ENCODE peak calls at places on chromosome 7, in four cellular contexts. H is SK-N-DZ; L is GM12878; Z is stimulated activated CD8-positive, alpha-beta memory T cell treated with anti-CD3 and anti-CD28 coated beads, Interleukin-2, amount 100 ng/mL, for 1 hour. W is an unnamed sample.

GRCh38 chr7:80257751-80258150 is 123.1 kb downstream of the GNAI1 start:
- DNase-seq in H (no peak), L (no peak), Z (no peak), W (no peak)

GRCh38 chr7:53811555-53812079 is 730.6 kb upstream of the VSTM2A start:
- DNase-seq in H (no peak), L (no peak), Z (no peak), W (no peak)

GRCh38 chr7:129168219-129168991 is 20.0 kb upstream of the SMO start:
- DNase-seq in H (no peak), L (no peak), Z (no peak), W (no peak)

GRCh38 chr7:6636741-6637543 is at the start of gene ZNF316:
- DNase-seq in H (no peak), L (no peak), Z (peak; percentile 39), W (peak; percentile 63)

GRCh38 chr7:151491859-151492258 is 27.8 kb downstream of the RHEB start:
- DNase-seq in H (no peak), L (no peak), Z (no peak), W (no peak)

GRCh38 chr7:27209933-27210440 is 10.1 kb upstream of the HOXA13 start:
- DNase-seq in H (no peak), L (no peak), Z (no peak), W (no peak)

GRCh38 chr7:99949645-99950228 is 20.3 kb upstream of the GJC3 start:
- DNase-seq in H (no peak), L (no peak), Z (no peak), W (no peak)

GRCh38 chr7:48868916-48869315 is 55.4 kb upstream of the CDC14C start:
- DNase-seq in H (no peak), L (no peak), Z (no peak), W (no peak)

GRCh38 chr7:141663081-141663510 is 38.9 kb downstream of the DENND11 start:
- DNase-seq in H (no peak), L (no peak), Z (no peak), W (no peak)

GRCh38 chr7:151086802-151087246 is 549 bp downstream of the AGAP3 start:
- DNase-seq in H (no peak), L (no peak), Z (no peak), W (peak; percentile 52)